ENCODE peak calls at places on chromosomes 2 and 18, in seven cellular contexts. One of them, this sample, is unnamed.

GRCh38 chr2:240946046-240946445 is 39.9 kb downstream of the CROCC2 start:
- DNase-seq in fibroblast of pulmonary artery: no peak
- DNase-seq in BJ: no peak
- DNase-seq in breast epithelium: peak
- DNase-seq in CD8-positive, alpha-beta T cell: no peak
- DNase-seq in CD8-positive, alpha-beta memory T cell: no peak
- DNase-seq in bronchial epithelial cell: peak
- DNase-seq in this sample: no peak

GRCh38 chr2:187264612-187265011 is 183.4 kb downstream of the CALCRL start:
- DNase-seq in fibroblast of pulmonary artery: peak
- DNase-seq in BJ: no peak
- DNase-seq in breast epithelium: no peak
- DNase-seq in CD8-positive, alpha-beta T cell: no peak
- DNase-seq in CD8-positive, alpha-beta memory T cell: no peak
- DNase-seq in bronchial epithelial cell: no peak
- DNase-seq in this sample: no peak

GRCh38 chr2:12607971-12608370 is 108.8 kb upstream of the TRIB2 start:
- DNase-seq in fibroblast of pulmonary artery: no peak
- DNase-seq in BJ: no peak
- DNase-seq in breast epithelium: no peak
- DNase-seq in CD8-positive, alpha-beta T cell: no peak
- DNase-seq in CD8-positive, alpha-beta memory T cell: no peak
- DNase-seq in bronchial epithelial cell: peak
- DNase-seq in this sample: no peak

GRCh38 chr2:54038835-54039234 is 68.0 kb upstream of the PSME4 start:
- DNase-seq in fibroblast of pulmonary artery: peak
- DNase-seq in BJ: no peak
- DNase-seq in breast epithelium: no peak
- DNase-seq in CD8-positive, alpha-beta T cell: no peak
- DNase-seq in CD8-positive, alpha-beta memory T cell: no peak
- DNase-seq in bronchial epithelial cell: peak
- DNase-seq in this sample: no peak

GRCh38 chr2:113229795-113230194 is 48.9 kb downstream of the PAX8 start:
- DNase-seq in fibroblast of pulmonary artery: no peak
- DNase-seq in BJ: no peak
- DNase-seq in breast epithelium: no peak
- DNase-seq in CD8-positive, alpha-beta T cell: no peak
- DNase-seq in CD8-positive, alpha-beta memory T cell: no peak
- DNase-seq in bronchial epithelial cell: no peak
- DNase-seq in this sample: no peak

GRCh38 chr2:237895544-237896506 is 36.4 kb downstream of the RAMP1 start:
- DNase-seq in fibroblast of pulmonary artery: no peak
- DNase-seq in BJ: no peak
- DNase-seq in breast epithelium: peak
- DNase-seq in CD8-positive, alpha-beta T cell: no peak
- DNase-seq in CD8-positive, alpha-beta memory T cell: no peak
- DNase-seq in bronchial epithelial cell: peak
- DNase-seq in this sample: peak

GRCh38 chr18:79693561-79694205 is 14.1 kb downstream of the CTDP1 start:
- DNase-seq in fibroblast of pulmonary artery: no peak
- DNase-seq in BJ: no peak
- DNase-seq in breast epithelium: no peak
- DNase-seq in CD8-positive, alpha-beta T cell: no peak
- DNase-seq in CD8-positive, alpha-beta memory T cell: no peak
- DNase-seq in bronchial epithelial cell: no peak
- DNase-seq in this sample: no peak

GRCh38 chr2:185970148-185970852 is 231.7 kb downstream of the FSIP2 start:
- DNase-seq in fibroblast of pulmonary artery: no peak
- DNase-seq in BJ: no peak
- DNase-seq in breast epithelium: no peak
- DNase-seq in CD8-positive, alpha-beta T cell: no peak
- DNase-seq in CD8-positive, alpha-beta memory T cell: no peak
- DNase-seq in bronchial epithelial cell: peak
- DNase-seq in this sample: no peak

GRCh38 chr2:95728878-95729511 is 137.2 kb downstream of the TRIM43 start:
- DNase-seq in fibroblast of pulmonary artery: peak
- DNase-seq in BJ: peak
- DNase-seq in breast epithelium: peak
- DNase-seq in CD8-positive, alpha-beta T cell: no peak
- DNase-seq in CD8-positive, alpha-beta memory T cell: no peak
- DNase-seq in bronchial epithelial cell: peak
- DNase-seq in this sample: peak

GRCh38 chr2:36783276-36783675 is 86.8 kb downstream of the VIT start:
- DNase-seq in fibroblast of pulmonary artery: no peak
- DNase-seq in BJ: no peak
- DNase-seq in breast epithelium: no peak
- DNase-seq in CD8-positive, alpha-beta T cell: no peak
- DNase-seq in CD8-positive, alpha-beta memory T cell: no peak
- DNase-seq in bronchial epithelial cell: no peak
- DNase-seq in this sample: no peak

GRCh38 chr2:120803085-120803484 is 67.4 kb downstream of the GLI2 start:
- DNase-seq in fibroblast of pulmonary artery: no peak
- DNase-seq in BJ: no peak
- DNase-seq in breast epithelium: no peak
- DNase-seq in CD8-positive, alpha-beta T cell: no peak
- DNase-seq in CD8-positive, alpha-beta memory T cell: no peak
- DNase-seq in bronchial epithelial cell: no peak
- DNase-seq in this sample: no peak

GRCh38 chr2:121746071-121746578 is 9.3 kb upstream of the TSN start:
- DNase-seq in fibroblast of pulmonary artery: no peak
- DNase-seq in BJ: no peak
- DNase-seq in breast epithelium: no peak
- DNase-seq in CD8-positive, alpha-beta T cell: no peak
- DNase-seq in CD8-positive, alpha-beta memory T cell: no peak
- DNase-seq in bronchial epithelial cell: peak
- DNase-seq in this sample: no peak

GRCh38 chr2:9830685-9831410 is 12.4 kb upstream of the TAF1B start:
- DNase-seq in fibroblast of pulmonary artery: no peak
- DNase-seq in BJ: no peak
- DNase-seq in breast epithelium: no peak
- DNase-seq in CD8-positive, alpha-beta T cell: no peak
- DNase-seq in CD8-positive, alpha-beta memory T cell: no peak
- DNase-seq in bronchial epithelial cell: peak
- DNase-seq in this sample: no peak

GRCh38 chr2:66575625-66576371 is 140.9 kb downstream of the MEIS1 start:
- DNase-seq in fibroblast of pulmonary artery: peak
- DNase-seq in BJ: no peak
- DNase-seq in breast epithelium: no peak
- DNase-seq in CD8-positive, alpha-beta T cell: no peak
- DNase-seq in CD8-positive, alpha-beta memory T cell: no peak
- DNase-seq in bronchial epithelial cell: no peak
- DNase-seq in this sample: peak

GRCh38 chr2:26459991-26460612 is 17.8 kb downstream of the OTOF start:
- DNase-seq in fibroblast of pulmonary artery: no peak
- DNase-seq in BJ: no peak
- DNase-seq in breast epithelium: no peak
- DNase-seq in CD8-positive, alpha-beta T cell: no peak
- DNase-seq in CD8-positive, alpha-beta memory T cell: no peak
- DNase-seq in bronchial epithelial cell: no peak
- DNase-seq in this sample: no peak

GRCh38 chr2:157592983-157593382 is 35.7 kb downstream of the ACVR1C start:
- DNase-seq in fibroblast of pulmonary artery: peak
- DNase-seq in BJ: peak
- DNase-seq in breast epithelium: no peak
- DNase-seq in CD8-positive, alpha-beta T cell: no peak
- DNase-seq in CD8-positive, alpha-beta memory T cell: no peak
- DNase-seq in bronchial epithelial cell: peak
- DNase-seq in this sample: no peak

GRCh38 chr18:76873713-76874112 is 51.4 kb downstream of the ZNF236 start:
- DNase-seq in fibroblast of pulmonary artery: no peak
- DNase-seq in BJ: no peak
- DNase-seq in breast epithelium: no peak
- DNase-seq in CD8-positive, alpha-beta T cell: no peak
- DNase-seq in CD8-positive, alpha-beta memory T cell: no peak
- DNase-seq in bronchial epithelial cell: no peak
- DNase-seq in this sample: no peak

GRCh38 chr2:46780411-46780800 is 135.2 kb downstream of the MCFD2 start:
- DNase-seq in fibroblast of pulmonary artery: peak
- DNase-seq in BJ: no peak
- DNase-seq in breast epithelium: peak
- DNase-seq in CD8-positive, alpha-beta T cell: no peak
- DNase-seq in CD8-positive, alpha-beta memory T cell: no peak
- DNase-seq in bronchial epithelial cell: no peak
- DNase-seq in this sample: peak

GRCh38 chr2:88857274-88857741 is 165.8 kb downstream of the RPIA start:
- DNase-seq in fibroblast of pulmonary artery: no peak
- DNase-seq in BJ: no peak
- DNase-seq in breast epithelium: no peak
- DNase-seq in CD8-positive, alpha-beta T cell: no peak
- DNase-seq in CD8-positive, alpha-beta memory T cell: no peak
- DNase-seq in bronchial epithelial cell: no peak
- DNase-seq in this sample: no peak

GRCh38 chr2:2646312-2647051 is 315.4 kb upstream of the MYT1L start:
- DNase-seq in fibroblast of pulmonary artery: no peak
- DNase-seq in BJ: no peak
- DNase-seq in breast epithelium: no peak
- DNase-seq in CD8-positive, alpha-beta T cell: peak
- DNase-seq in CD8-positive, alpha-beta memory T cell: peak
- DNase-seq in bronchial epithelial cell: peak
- DNase-seq in this sample: no peak

GRCh38 chr2:235850289-235850688 is 317.9 kb downstream of the GBX2 start:
- DNase-seq in fibroblast of pulmonary artery: no peak
- DNase-seq in BJ: no peak
- DNase-seq in breast epithelium: no peak
- DNase-seq in CD8-positive, alpha-beta T cell: no peak
- DNase-seq in CD8-positive, alpha-beta memory T cell: no peak
- DNase-seq in bronchial epithelial cell: no peak
- DNase-seq in this sample: no peak

DNA sequence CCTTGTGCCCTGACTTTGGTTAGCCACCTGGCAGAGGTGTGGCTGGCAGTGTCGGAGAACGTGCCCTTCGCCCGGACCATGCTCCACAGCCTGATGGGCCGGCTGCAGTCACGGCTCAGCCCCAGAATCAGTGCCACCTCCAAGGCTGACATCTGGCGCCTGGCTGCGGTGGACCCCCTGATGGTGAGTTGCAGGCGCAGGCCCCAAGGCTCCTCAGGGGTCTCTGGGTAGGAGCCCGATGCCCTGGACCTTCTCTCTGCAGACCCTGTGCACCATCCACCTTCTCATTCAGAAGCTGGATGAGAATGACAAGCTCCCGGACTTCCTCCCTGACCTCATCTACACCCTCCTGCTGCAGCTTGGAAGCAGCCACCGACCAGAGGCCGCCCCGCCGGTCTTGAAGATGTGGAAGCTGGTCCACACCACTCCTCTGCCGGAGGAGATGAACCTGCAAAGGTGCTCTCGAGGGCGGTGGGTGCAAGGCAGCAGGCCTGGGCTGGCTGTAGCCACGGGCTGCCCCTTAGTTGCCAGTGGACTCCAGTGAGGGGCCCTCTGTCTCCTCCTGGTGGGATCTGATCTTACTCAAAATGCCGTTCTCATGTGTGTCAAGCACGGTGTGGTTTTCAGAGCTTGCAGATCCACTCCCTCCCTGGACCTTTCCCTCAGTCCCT is 32.1 kb downstream of the HJURP start:
- DNase-seq in fibroblast of pulmonary artery: no peak
- DNase-seq in BJ: no peak
- DNase-seq in breast epithelium: no peak
- DNase-seq in CD8-positive, alpha-beta T cell: no peak
- DNase-seq in CD8-positive, alpha-beta memory T cell: no peak
- DNase-seq in bronchial epithelial cell: no peak
- DNase-seq in this sample: no peak
- H3K4me3 ChIP-seq in fibroblast of pulmonary artery: no peak
- H3K4me3 ChIP-seq in BJ: no peak
- H3K4me3 ChIP-seq in breast epithelium: no peak
- H3K4me3 ChIP-seq in CD8-positive, alpha-beta T cell: no peak
- H3K4me3 ChIP-seq in CD8-positive, alpha-beta memory T cell: no peak
- H3K4me3 ChIP-seq in bronchial epithelial cell: no peak
- H3K4me3 ChIP-seq in this sample: no peak

DNA sequence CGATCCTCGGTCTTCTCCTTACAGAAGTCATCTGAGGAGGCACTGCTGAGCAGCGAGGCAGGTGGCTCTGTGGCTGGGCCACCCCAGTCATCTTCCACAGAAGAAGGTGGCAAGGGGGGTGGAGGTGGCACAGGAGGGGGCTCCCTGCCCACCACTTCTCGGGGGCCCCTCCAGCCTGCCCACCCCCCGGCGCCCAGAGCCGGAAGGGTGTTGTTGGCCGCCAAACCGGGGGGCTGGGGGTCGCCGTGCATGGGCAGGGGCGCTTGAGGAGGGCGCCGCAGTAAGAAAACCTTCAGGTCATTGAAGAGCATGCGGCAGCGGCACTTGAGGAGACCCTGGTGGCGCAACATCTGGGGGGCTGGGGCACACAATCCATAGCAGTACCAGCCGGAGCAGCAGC is 2.5 kb downstream of the MARCHF4 start:
- DNase-seq in fibroblast of pulmonary artery: no peak
- DNase-seq in BJ: no peak
- DNase-seq in breast epithelium: no peak
- DNase-seq in CD8-positive, alpha-beta T cell: no peak
- DNase-seq in CD8-positive, alpha-beta memory T cell: no peak
- DNase-seq in bronchial epithelial cell: no peak
- DNase-seq in this sample: no peak
- H3K4me3 ChIP-seq in fibroblast of pulmonary artery: no peak
- H3K4me3 ChIP-seq in BJ: no peak
- H3K4me3 ChIP-seq in breast epithelium: no peak
- H3K4me3 ChIP-seq in CD8-positive, alpha-beta T cell: no peak
- H3K4me3 ChIP-seq in CD8-positive, alpha-beta memory T cell: no peak
- H3K4me3 ChIP-seq in bronchial epithelial cell: no peak
- H3K4me3 ChIP-seq in this sample: no peak

GRCh38 chr2:72827999-72828646 is 2.3 kb upstream of the EXOC6B start:
- DNase-seq in fibroblast of pulmonary artery: peak
- DNase-seq in BJ: peak
- DNase-seq in breast epithelium: no peak
- DNase-seq in CD8-positive, alpha-beta T cell: no peak
- DNase-seq in CD8-positive, alpha-beta memory T cell: no peak
- DNase-seq in bronchial epithelial cell: peak
- DNase-seq in this sample: peak

GRCh38 chr2:72827495-72827894 is 1.7 kb upstream of the EXOC6B start:
- DNase-seq in fibroblast of pulmonary artery: peak
- DNase-seq in BJ: no peak
- DNase-seq in breast epithelium: no peak
- DNase-seq in CD8-positive, alpha-beta T cell: no peak
- DNase-seq in CD8-positive, alpha-beta memory T cell: no peak
- DNase-seq in bronchial epithelial cell: no peak
- DNase-seq in this sample: no peak

GRCh38 chr2:72826156-72826477 is 284 bp upstream of the EXOC6B start:
- DNase-seq in fibroblast of pulmonary artery: no peak
- DNase-seq in BJ: no peak
- DNase-seq in breast epithelium: no peak
- DNase-seq in CD8-positive, alpha-beta T cell: no peak
- DNase-seq in CD8-positive, alpha-beta memory T cell: no peak
- DNase-seq in bronchial epithelial cell: no peak
- DNase-seq in this sample: no peak

GRCh38 chr2:72824224-72824842 is 1.5 kb downstream of the EXOC6B start:
- DNase-seq in fibroblast of pulmonary artery: peak
- DNase-seq in BJ: no peak
- DNase-seq in breast epithelium: no peak
- DNase-seq in CD8-positive, alpha-beta T cell: no peak
- DNase-seq in CD8-positive, alpha-beta memory T cell: no peak
- DNase-seq in bronchial epithelial cell: peak
- DNase-seq in this sample: no peak

GRCh38 chr2:72825271-72826155 is at the start of gene EXOC6B:
- DNase-seq in fibroblast of pulmonary artery: peak
- DNase-seq in BJ: peak
- DNase-seq in breast epithelium: peak
- DNase-seq in CD8-positive, alpha-beta T cell: peak
- DNase-seq in CD8-positive, alpha-beta memory T cell: peak
- DNase-seq in bronchial epithelial cell: peak
- DNase-seq in this sample: peak
- H3K4me3 ChIP-seq in fibroblast of pulmonary artery: peak
- H3K4me3 ChIP-seq in BJ: peak
- H3K4me3 ChIP-seq in breast epithelium: peak
- H3K4me3 ChIP-seq in CD8-positive, alpha-beta T cell: peak
- H3K4me3 ChIP-seq in CD8-positive, alpha-beta memory T cell: peak
- H3K4me3 ChIP-seq in bronchial epithelial cell: peak
- H3K4me3 ChIP-seq in this sample: peak

GRCh38 chr2:65122313-65122712 is 7.6 kb downstream of the RAB1A start:
- DNase-seq in fibroblast of pulmonary artery: no peak
- DNase-seq in BJ: no peak
- DNase-seq in breast epithelium: no peak
- DNase-seq in CD8-positive, alpha-beta T cell: no peak
- DNase-seq in CD8-positive, alpha-beta memory T cell: no peak
- DNase-seq in bronchial epithelial cell: no peak
- DNase-seq in this sample: no peak
- H3K4me3 ChIP-seq in fibroblast of pulmonary artery: no peak
- H3K4me3 ChIP-seq in BJ: no peak
- H3K4me3 ChIP-seq in breast epithelium: no peak
- H3K4me3 ChIP-seq in CD8-positive, alpha-beta T cell: no peak
- H3K4me3 ChIP-seq in CD8-positive, alpha-beta memory T cell: no peak
- H3K4me3 ChIP-seq in bronchial epithelial cell: no peak
- H3K4me3 ChIP-seq in this sample: no peak